ENCODE peak calls at places on chromosomes 2 and 18, in seven cellular contexts. One of them, this sample, is unnamed.

GRCh38 chr2:143581134-143581533 is 451.9 kb downstream of the ARHGAP15 start:
- DNase-seq in neural progenitor cell: no peak
- DNase-seq in spleen: no peak
- DNase-seq in psoas muscle: no peak
- DNase-seq in naive thymus-derived CD4-positive, alpha-beta T cell: no peak
- DNase-seq in left ventricle myocardium inferior: no peak
- DNase-seq in fibroblast of lung: no peak
- DNase-seq in this sample: no peak

GRCh38 chr2:60652822-60653315 is 99.4 kb upstream of the BCL11A start:
- DNase-seq in neural progenitor cell: no peak
- DNase-seq in spleen: no peak
- DNase-seq in psoas muscle: no peak
- DNase-seq in naive thymus-derived CD4-positive, alpha-beta T cell: no peak
- DNase-seq in left ventricle myocardium inferior: no peak
- DNase-seq in fibroblast of lung: no peak
- DNase-seq in this sample: no peak

GRCh38 chr2:128442053-128442751 is 123.5 kb upstream of the HS6ST1 start:
- DNase-seq in neural progenitor cell: no peak
- DNase-seq in spleen: no peak
- DNase-seq in psoas muscle: no peak
- DNase-seq in naive thymus-derived CD4-positive, alpha-beta T cell: no peak
- DNase-seq in left ventricle myocardium inferior: peak; percentile 39
- DNase-seq in fibroblast of lung: peak; percentile 50
- DNase-seq in this sample: no peak

GRCh38 chr2:236352761-236353593 is 88.8 kb upstream of the ASB18 start:
- DNase-seq in neural progenitor cell: peak; percentile 49
- DNase-seq in spleen: no peak
- DNase-seq in psoas muscle: no peak
- DNase-seq in naive thymus-derived CD4-positive, alpha-beta T cell: peak; percentile 48
- DNase-seq in left ventricle myocardium inferior: no peak
- DNase-seq in fibroblast of lung: peak; percentile 49
- DNase-seq in this sample: no peak

GRCh38 chr2:189298481-189298880 is 118.9 kb upstream of the COL5A2 start:
- DNase-seq in neural progenitor cell: no peak
- DNase-seq in spleen: no peak
- DNase-seq in psoas muscle: no peak
- DNase-seq in naive thymus-derived CD4-positive, alpha-beta T cell: no peak
- DNase-seq in left ventricle myocardium inferior: no peak
- DNase-seq in fibroblast of lung: no peak
- DNase-seq in this sample: no peak

GRCh38 chr2:225867071-225867470 is 467.6 kb downstream of the NYAP2 start:
- DNase-seq in neural progenitor cell: peak; percentile 5
- DNase-seq in spleen: no peak
- DNase-seq in psoas muscle: no peak
- DNase-seq in naive thymus-derived CD4-positive, alpha-beta T cell: no peak
- DNase-seq in left ventricle myocardium inferior: no peak
- DNase-seq in fibroblast of lung: no peak
- DNase-seq in this sample: no peak

GRCh38 chr2:120670771-120671480 is 64.7 kb upstream of the GLI2 start:
- DNase-seq in neural progenitor cell: no peak
- DNase-seq in spleen: no peak
- DNase-seq in psoas muscle: no peak
- DNase-seq in naive thymus-derived CD4-positive, alpha-beta T cell: no peak
- DNase-seq in left ventricle myocardium inferior: no peak
- DNase-seq in fibroblast of lung: no peak
- DNase-seq in this sample: no peak

GRCh38 chr2:128289439-128289838 is 29.2 kb downstream of the HS6ST1 start:
- DNase-seq in neural progenitor cell: peak; percentile 50
- DNase-seq in spleen: peak; percentile 72
- DNase-seq in psoas muscle: peak; percentile 46
- DNase-seq in naive thymus-derived CD4-positive, alpha-beta T cell: no peak
- DNase-seq in left ventricle myocardium inferior: peak; percentile 11
- DNase-seq in fibroblast of lung: no peak
- DNase-seq in this sample: no peak

GRCh38 chr18:37270046-37270665 is 295.4 kb downstream of the CELF4 start:
- DNase-seq in neural progenitor cell: peak; percentile 91
- DNase-seq in spleen: no peak
- DNase-seq in psoas muscle: no peak
- DNase-seq in naive thymus-derived CD4-positive, alpha-beta T cell: peak; percentile 19
- DNase-seq in left ventricle myocardium inferior: peak; percentile 35
- DNase-seq in fibroblast of lung: peak; percentile 56
- DNase-seq in this sample: peak; percentile 2

GRCh38 chr2:74516070-74516633 is 1.9 kb downstream of the TLX2 start:
- DNase-seq in neural progenitor cell: peak; percentile 82
- DNase-seq in spleen: peak; percentile 86
- DNase-seq in psoas muscle: peak; percentile 84
- DNase-seq in naive thymus-derived CD4-positive, alpha-beta T cell: peak; percentile 77
- DNase-seq in left ventricle myocardium inferior: peak; percentile 75
- DNase-seq in fibroblast of lung: no peak
- DNase-seq in this sample: no peak

GRCh38 chr2:127293386-127293757 is 572 bp downstream of the ERCC3 start:
- DNase-seq in neural progenitor cell: no peak
- DNase-seq in spleen: no peak
- DNase-seq in psoas muscle: no peak
- DNase-seq in naive thymus-derived CD4-positive, alpha-beta T cell: no peak
- DNase-seq in left ventricle myocardium inferior: no peak
- DNase-seq in fibroblast of lung: no peak
- DNase-seq in this sample: no peak

GRCh38 chr2:50956886-50957285 is 75.0 kb downstream of the NRXN1 start:
- DNase-seq in neural progenitor cell: no peak
- DNase-seq in spleen: no peak
- DNase-seq in psoas muscle: no peak
- DNase-seq in naive thymus-derived CD4-positive, alpha-beta T cell: no peak
- DNase-seq in left ventricle myocardium inferior: no peak
- DNase-seq in fibroblast of lung: no peak
- DNase-seq in this sample: no peak

DNA sequence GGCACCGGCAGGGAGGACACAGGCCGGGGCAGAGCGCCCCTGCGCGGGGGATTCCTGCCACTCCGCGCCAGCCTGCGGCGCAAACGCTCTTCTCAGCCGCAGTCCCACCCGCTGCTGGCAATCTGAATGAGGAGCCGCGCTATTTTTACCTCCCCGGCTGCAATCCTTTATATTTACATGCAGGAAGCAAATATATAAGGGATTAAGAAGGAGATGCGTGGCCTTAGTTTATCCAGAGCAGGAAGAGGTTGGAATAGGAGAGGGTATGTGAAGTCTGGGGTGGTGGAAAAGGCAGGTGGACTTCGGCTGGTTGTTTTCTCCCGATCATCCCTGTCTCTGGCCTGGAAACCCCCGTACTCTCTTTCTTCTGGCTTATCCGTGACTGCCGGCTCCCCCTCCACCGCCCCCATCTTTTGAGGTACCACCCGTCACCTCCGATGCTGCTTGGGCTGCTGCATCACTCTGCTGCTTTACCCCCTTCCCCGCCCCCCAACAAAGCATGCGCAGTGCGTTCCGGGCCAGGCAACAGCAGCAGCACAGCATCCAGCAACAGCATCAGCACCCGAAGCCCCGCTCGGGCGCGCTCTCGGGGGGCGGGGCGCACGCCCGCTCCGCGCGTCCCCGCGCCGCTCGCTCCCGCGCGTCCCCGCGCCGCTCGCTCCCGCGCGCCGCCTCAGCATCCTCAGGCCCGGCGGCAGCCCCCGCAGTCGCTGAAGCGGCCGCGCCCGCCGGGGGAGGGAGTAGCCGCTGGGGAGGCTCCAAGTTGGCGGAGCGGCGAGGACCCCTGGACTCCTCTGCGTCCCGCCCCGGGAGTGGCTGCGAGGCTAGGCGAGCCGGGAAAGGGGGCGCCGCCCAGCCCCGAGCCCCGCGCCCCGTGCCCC is at the start of gene ADAM23:
- DNase-seq in neural progenitor cell: peak; percentile 92
- DNase-seq in spleen: no peak
- DNase-seq in psoas muscle: peak; percentile 77
- DNase-seq in naive thymus-derived CD4-positive, alpha-beta T cell: peak; percentile 48
- DNase-seq in left ventricle myocardium inferior: peak; percentile 54
- DNase-seq in fibroblast of lung: peak; percentile 47
- DNase-seq in this sample: no peak
- H3K4me3 ChIP-seq in neural progenitor cell: peak within 1 kb of the TSS; percentile 99
- H3K4me3 ChIP-seq in spleen: peak within 1 kb of the TSS; percentile 42
- H3K4me3 ChIP-seq in psoas muscle: peak within 1 kb of the TSS; percentile 79
- H3K4me3 ChIP-seq in naive thymus-derived CD4-positive, alpha-beta T cell: no peak within 1 kb of the TSS
- H3K4me3 ChIP-seq in left ventricle myocardium inferior: peak within 1 kb of the TSS; percentile 77
- H3K4me3 ChIP-seq in fibroblast of lung: peak within 1 kb of the TSS; percentile 50
- H3K4me3 ChIP-seq in this sample: peak within 1 kb of the TSS; percentile 23

GRCh38 chr2:12727641-12728040 is 10.9 kb downstream of the TRIB2 start:
- DNase-seq in neural progenitor cell: no peak
- DNase-seq in spleen: no peak
- DNase-seq in psoas muscle: no peak
- DNase-seq in naive thymus-derived CD4-positive, alpha-beta T cell: no peak
- DNase-seq in left ventricle myocardium inferior: no peak
- DNase-seq in fibroblast of lung: no peak
- DNase-seq in this sample: no peak
- H3K36me3 ChIP-seq in neural progenitor cell: peaks cover 11% of the 10 kb centered on the region
- H3K36me3 ChIP-seq in spleen: peaks cover 98% of the 10 kb centered on the region
- H3K36me3 ChIP-seq in psoas muscle: peaks cover 67% of the 10 kb centered on the region
- H3K36me3 ChIP-seq in naive thymus-derived CD4-positive, alpha-beta T cell: peaks cover 23% of the 10 kb centered on the region
- H3K36me3 ChIP-seq in left ventricle myocardium inferior: peaks cover 86% of the 10 kb centered on the region
- H3K36me3 ChIP-seq in fibroblast of lung: peaks cover 17% of the 10 kb centered on the region
- H3K36me3 ChIP-seq in this sample: no peaks in the 10 kb centered on the region

DNA sequence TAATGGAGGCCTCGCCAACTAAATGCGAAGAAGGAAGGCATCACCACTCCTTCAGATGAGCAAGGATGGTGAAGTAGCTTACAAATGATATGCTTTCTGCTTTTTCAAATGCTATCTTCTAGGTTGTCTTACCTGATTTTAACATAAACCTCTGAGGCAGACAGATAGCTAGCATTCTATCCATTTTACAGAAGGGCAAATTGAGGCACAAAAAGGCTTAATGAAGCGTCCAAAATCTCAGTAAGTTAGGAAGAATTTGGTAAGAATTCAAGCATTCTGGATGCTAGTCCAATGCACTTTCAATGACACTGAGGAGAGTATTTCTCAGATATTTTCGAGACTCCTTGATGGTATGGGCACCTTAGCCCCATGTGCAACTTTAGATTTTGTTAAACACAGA is 81.8 kb downstream of the LRP2 start:
- DNase-seq in neural progenitor cell: no peak
- DNase-seq in spleen: no peak
- DNase-seq in psoas muscle: no peak
- DNase-seq in naive thymus-derived CD4-positive, alpha-beta T cell: no peak
- DNase-seq in left ventricle myocardium inferior: no peak
- DNase-seq in fibroblast of lung: no peak
- DNase-seq in this sample: no peak
- H3K4me3 ChIP-seq in neural progenitor cell: no peak overlapping the region
- H3K4me3 ChIP-seq in spleen: no peak overlapping the region
- H3K4me3 ChIP-seq in psoas muscle: no peak overlapping the region
- H3K4me3 ChIP-seq in naive thymus-derived CD4-positive, alpha-beta T cell: no peak overlapping the region
- H3K4me3 ChIP-seq in left ventricle myocardium inferior: no peak overlapping the region
- H3K4me3 ChIP-seq in fibroblast of lung: no peak overlapping the region
- H3K4me3 ChIP-seq in this sample: no peak overlapping the region

DNA sequence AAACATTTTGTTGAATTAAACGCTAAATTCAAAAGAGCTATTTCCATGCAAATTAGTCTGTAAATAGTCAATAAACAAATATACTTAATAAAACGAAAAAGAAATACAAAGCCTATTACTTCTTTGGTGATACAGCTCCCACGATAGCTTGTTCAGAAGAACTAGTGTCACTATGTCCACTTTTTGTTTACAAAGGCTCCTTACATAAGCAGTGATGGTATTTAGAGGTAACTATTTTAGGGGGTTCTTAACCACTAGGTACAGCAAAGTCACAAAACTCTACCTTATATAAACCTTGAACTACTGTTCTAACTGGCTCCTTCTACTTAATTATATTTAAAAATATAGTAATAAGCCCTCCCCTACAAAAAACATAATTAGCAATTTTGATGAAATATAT is 21.9 kb downstream of the ALS2 start:
- DNase-seq in neural progenitor cell: no peak
- DNase-seq in spleen: no peak
- DNase-seq in psoas muscle: no peak
- DNase-seq in naive thymus-derived CD4-positive, alpha-beta T cell: no peak
- DNase-seq in left ventricle myocardium inferior: no peak
- DNase-seq in fibroblast of lung: no peak
- DNase-seq in this sample: no peak
- H3K36me3 ChIP-seq in neural progenitor cell: no peaks in the 10 kb centered on the region
- H3K36me3 ChIP-seq in spleen: peaks cover 69% of the 10 kb centered on the region
- H3K36me3 ChIP-seq in psoas muscle: peaks cover 86% of the 10 kb centered on the region
- H3K36me3 ChIP-seq in naive thymus-derived CD4-positive, alpha-beta T cell: no peaks in the 10 kb centered on the region
- H3K36me3 ChIP-seq in left ventricle myocardium inferior: peaks cover 73% of the 10 kb centered on the region
- H3K36me3 ChIP-seq in fibroblast of lung: peaks cover 12% of the 10 kb centered on the region
- H3K36me3 ChIP-seq in this sample: peaks cover 2% of the 10 kb centered on the region

DNA sequence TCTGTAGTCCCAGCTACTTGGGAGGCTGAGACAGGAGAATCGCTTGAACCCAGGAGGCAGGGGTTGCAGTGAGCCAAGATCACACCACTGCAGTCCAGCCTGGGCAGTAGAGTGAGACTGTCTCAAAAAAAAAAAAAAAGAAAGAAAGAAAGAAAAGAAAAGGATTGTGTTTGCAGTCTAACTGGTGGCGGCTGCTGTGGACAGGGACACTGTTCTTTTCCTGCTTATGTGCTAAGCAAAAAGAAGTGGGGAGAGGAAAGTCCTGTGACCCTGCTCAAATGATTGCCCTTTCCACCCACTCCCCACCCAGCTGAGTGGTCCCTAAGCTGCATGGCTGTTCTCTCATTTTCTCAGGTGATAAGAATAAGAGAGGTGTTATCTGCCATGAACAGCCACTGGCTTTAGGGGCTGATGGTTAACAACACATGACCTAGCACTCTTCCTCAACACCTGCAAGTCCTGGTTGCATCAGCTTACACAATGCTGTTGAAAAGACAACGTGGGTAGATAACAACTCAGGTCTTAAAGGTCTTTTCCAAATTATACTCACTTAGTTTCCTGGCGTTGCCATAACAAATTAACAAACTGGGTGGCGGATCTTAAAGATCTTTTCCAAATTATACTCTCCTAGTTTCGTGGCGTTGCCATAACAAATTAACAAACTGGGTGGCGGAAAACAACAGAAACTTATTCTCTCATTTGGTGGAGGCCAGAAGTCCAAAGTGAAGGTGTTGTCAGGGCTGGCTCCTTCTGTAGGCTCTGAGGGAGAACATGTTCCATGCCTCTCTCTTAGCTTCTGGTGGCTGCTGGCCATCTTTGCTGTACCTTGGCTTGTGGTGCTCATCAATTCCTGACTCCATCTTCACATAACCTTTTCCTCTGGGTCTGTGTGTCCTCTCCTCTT is 90.3 kb upstream of the RTN4 start:
- DNase-seq in neural progenitor cell: no peak
- DNase-seq in spleen: no peak
- DNase-seq in psoas muscle: no peak
- DNase-seq in naive thymus-derived CD4-positive, alpha-beta T cell: no peak
- DNase-seq in left ventricle myocardium inferior: no peak
- DNase-seq in fibroblast of lung: no peak
- DNase-seq in this sample: no peak
- H3K4me3 ChIP-seq in neural progenitor cell: no peak overlapping the region
- H3K4me3 ChIP-seq in spleen: no peak overlapping the region
- H3K4me3 ChIP-seq in psoas muscle: no peak overlapping the region
- H3K4me3 ChIP-seq in naive thymus-derived CD4-positive, alpha-beta T cell: no peak overlapping the region
- H3K4me3 ChIP-seq in left ventricle myocardium inferior: no peak overlapping the region
- H3K4me3 ChIP-seq in fibroblast of lung: no peak overlapping the region
- H3K4me3 ChIP-seq in this sample: no peak overlapping the region